ENCODE peak calls at places on chromosomes 2 and 18, in eight cellular contexts. G is T-helper 2 cell, N is mesenchymal stem cell, Q is HCEC 1CT, O is hypothalamus, L is dermis blood vessel endothelial cell, H is left lung, U is cardiac fibroblast. K is an unnamed sample.

GRCh38 chr2:158665536-158666302 is 129.4 kb upstream of the DAPL1 start:
- DNase-seq in H (no peak), O (no peak), G (no peak), L (peak; percentile 20), Q (peak; percentile 72), U (peak; percentile 49), N (peak; percentile 54), K (peak; percentile 36)

GRCh38 chr2:128306081-128306930 is 12.4 kb downstream of the HS6ST1 start:
- DNase-seq in H (peak; percentile 71), U (peak; percentile 81), O (no peak), G (no peak), N (peak; percentile 99), L (peak; percentile 18), Q (peak; percentile 87), K (peak; percentile 85)

GRCh38 chr2:106053116-106053515 is 141.0 kb downstream of the UXS1 start:
- DNase-seq in U (peak; percentile 45), O (no peak), L (no peak), Q (peak; percentile 13), N (peak; percentile 2), H (no peak), G (no peak), K (peak; percentile 78)

GRCh38 chr2:181784556-181784955 is 104.2 kb upstream of the NEUROD1 start:
- DNase-seq in L (no peak), Q (peak; percentile 89), U (peak; percentile 27), G (no peak), O (no peak), H (no peak), N (peak; percentile 47), K (peak; percentile 73)

GRCh38 chr2:28442328-28442727 is 49.7 kb downstream of the FOSL2 start:
- DNase-seq in G (no peak), H (no peak), L (no peak), N (no peak), O (no peak), U (peak; percentile 46), Q (no peak), K (peak; percentile 27)

GRCh38 chr2:218963597-218963996 is 4.1 kb downstream of the CDK5R2 start:
- DNase-seq in Q (no peak), U (peak; percentile 33), G (no peak), N (no peak), O (no peak), L (no peak), H (no peak), K (no peak)

GRCh38 chr2:191851159-191851558 is 4.3 kb upstream of the CAVIN2 start:
- DNase-seq in Q (no peak), N (no peak), H (no peak), L (no peak), O (no peak), G (no peak), U (no peak), K (no peak)

GRCh38 chr2:95315801-95316411 is 18.8 kb downstream of the KCNIP3 start:
- DNase-seq in L (no peak), Q (peak; percentile 75), O (no peak), N (no peak), G (no peak), U (peak; percentile 80), H (peak; percentile 69), K (peak; percentile 64)

GRCh38 chr2:154247503-154247902 is 375.8 kb downstream of the GALNT13 start:
- DNase-seq in N (no peak), U (no peak), G (no peak), O (no peak), Q (no peak), H (no peak), L (no peak), K (no peak)

GRCh38 chr2:36389081-36389480 is 33.5 kb downstream of the CRIM1 start:
- DNase-seq in U (peak; percentile 46), G (no peak), Q (peak; percentile 49), H (no peak), N (peak; percentile 63), O (no peak), L (peak; percentile 84), K (peak; percentile 76)

GRCh38 chr2:204753841-204754240 is 208.6 kb downstream of the PARD3B start:
- DNase-seq in N (peak; percentile 64), U (peak; percentile 32), H (no peak), O (no peak), Q (no peak), L (no peak), G (no peak), K (no peak)

GRCh38 chr2:49003206-49003605 is 151.1 kb downstream of the FSHR start:
- DNase-seq in N (peak; percentile 36), G (no peak), L (no peak), Q (no peak), H (no peak), O (no peak), U (no peak), K (no peak)

GRCh38 chr2:236262238-236262637 is 2.0 kb downstream of the ASB18 start:
- DNase-seq in U (no peak), H (no peak), O (no peak), Q (no peak), G (no peak), N (no peak), L (no peak), K (no peak)

GRCh38 chr2:33457588-33458247 is 18.7 kb upstream of the RASGRP3 start:
- DNase-seq in H (no peak), N (no peak), U (peak; percentile 26), G (no peak), O (no peak), L (no peak), Q (no peak), K (no peak)

GRCh38 chr2:94966689-94967088 is 58.8 kb upstream of the MAL start:
- DNase-seq in G (no peak), N (no peak), H (no peak), O (no peak), U (no peak), L (no peak), Q (no peak), K (no peak)

GRCh38 chr2:238716585-238716984 is 131.3 kb upstream of the TWIST2 start:
- DNase-seq in O (no peak), L (no peak), Q (no peak), N (no peak), H (no peak), U (no peak), G (no peak), K (no peak)

GRCh38 chr18:9614401-9615279 is at the start of gene PPP4R1:
- DNase-seq in L (peak; percentile 80), O (peak; percentile 61), U (peak; percentile 55), H (peak; percentile 95), N (peak; percentile 72), G (peak; percentile 48), Q (peak; percentile 63), K (peak; percentile 73)

GRCh38 chr2:238060096-238060541 is 682 bp upstream of the SCLY start:
- DNase-seq in L (no peak), Q (no peak), H (no peak), U (no peak), G (no peak), N (no peak), O (no peak), K (peak; percentile 20)

GRCh38 chr2:160703648-160704585 is 210.3 kb upstream of the RBMS1 start:
- DNase-seq in L (no peak), G (no peak), N (peak; percentile 33), H (no peak), Q (peak; percentile 9), O (no peak), U (no peak), K (peak; percentile 19)

GRCh38 chr2:67650292-67651133 is 253.4 kb downstream of the ETAA1 start:
- DNase-seq in H (peak; percentile 71), O (peak; percentile 2), L (peak; percentile 74), N (peak; percentile 91), Q (peak; percentile 92), G (no peak), U (peak; percentile 95), K (peak; percentile 89)

GRCh38 chr2:1492696-1493095 is 79.4 kb downstream of the TPO start:
- DNase-seq in U (no peak), Q (no peak), O (no peak), G (no peak), L (no peak), H (peak; percentile 51), N (no peak), K (no peak)

GRCh38 chr2:234329202-234329930 is 167.5 kb downstream of the ARL4C start:
- DNase-seq in H (no peak), N (peak; percentile 49), U (peak; percentile 11), Q (peak; percentile 15), G (no peak), O (no peak), L (no peak), K (peak; percentile 26)

GRCh38 chr2:207341816-207342215 is 176.1 kb upstream of the KLF7 start:
- DNase-seq in L (peak; percentile 30), G (no peak), H (no peak), N (no peak), Q (no peak), U (no peak), O (no peak), K (no peak)

GRCh38 chr2:55115795-55116597 is 65.7 kb upstream of the RTN4 start:
- DNase-seq in L (no peak), N (peak; percentile 74), H (no peak), G (no peak), U (peak; percentile 74), Q (peak; percentile 84), O (no peak), K (peak; percentile 79)

GRCh38 chr2:106189764-106190468 is 4.2 kb downstream of the UXS1 start:
- DNase-seq in O (no peak), H (no peak), L (peak; percentile 6), G (no peak), U (peak; percentile 72), N (peak; percentile 67), Q (peak; percentile 71), K (peak; percentile 43)

GRCh38 chr18:47777626-47778025 is 152.8 kb downstream of the SMAD2 start:
- DNase-seq in G (no peak), Q (no peak), H (no peak), N (no peak), O (no peak), L (no peak), U (no peak), K (no peak)

GRCh38 chr2:62972601-62973000 is 78.0 kb upstream of the OTX1 start:
- DNase-seq in H (no peak), N (no peak), G (no peak), Q (no peak), O (no peak), U (no peak), L (no peak), K (no peak)

GRCh38 chr2:241154915-241155314 is 4.6 kb downstream of the PPP1R7 start:
- DNase-seq in O (no peak), L (no peak), G (no peak), U (peak; percentile 70), N (no peak), Q (no peak), H (no peak), K (peak; percentile 54)

GRCh38 chr2:40751981-40752380 is 300.1 kb upstream of the SLC8A1 start:
- DNase-seq in O (no peak), H (no peak), Q (no peak), G (no peak), N (no peak), U (peak; percentile 39), L (no peak), K (peak; percentile 22)

GRCh38 chr18:23416283-23416682 is 36.8 kb upstream of the RIOK3 start:
- DNase-seq in U (peak; percentile 18), H (no peak), Q (no peak), G (no peak), N (no peak), L (no peak), O (no peak), K (no peak)

GRCh38 chr2:232142049-232142448 is 180.5 kb downstream of the DIS3L2 start:
- DNase-seq in N (peak; percentile 46), O (no peak), H (no peak), Q (peak; percentile 33), U (peak; percentile 48), L (peak; percentile 65), G (no peak), K (peak; percentile 19)

GRCh38 chr2:237859533-237860272 is at the start of gene RAMP1:
- DNase-seq in H (peak; percentile 76), N (peak; percentile 37), U (peak; percentile 14), G (no peak), L (peak; percentile 11), Q (no peak), O (no peak), K (no peak)

GRCh38 chr18:71784777-71785176 is 759.4 kb downstream of the CBLN2 start:
- DNase-seq in H (no peak), Q (no peak), G (no peak), L (peak; percentile 62), U (peak; percentile 35), N (no peak), O (no peak), K (no peak)

GRCh38 chr2:151280276-151280675 is 9.2 kb downstream of the NMI start:
- DNase-seq in G (no peak), H (no peak), O (no peak), L (no peak), N (peak; percentile 3), U (peak; percentile 63), Q (peak; percentile 50), K (no peak)

K was measured in LHCN-M2.